ENCODE peak calls at places on chromosomes 13 and 19, in nine cellular contexts. One of them, this sample, is unnamed. For H3K4me1, the result is how much of the 10 kb centered on the place peaks cover.

GRCh38 chr13:98300956-98301641 is 124.0 kb upstream of the RNF113B start:
- DNase-seq in transverse colon: no peak
- DNase-seq in SK-N-SH: no peak
- DNase-seq in K562: no peak
- DNase-seq in prostate gland: peak
- DNase-seq in Panc1: peak
- DNase-seq in GM23338: no peak
- DNase-seq in spleen: no peak
- DNase-seq in stomach: peak
- DNase-seq in this sample: no peak

GRCh38 chr13:47433461-47434005 is 536.7 kb upstream of the HTR2A start:
- DNase-seq in SK-N-SH: no peak
- DNase-seq in stomach: no peak
- DNase-seq in transverse colon: no peak
- DNase-seq in Panc1: no peak
- DNase-seq in prostate gland: no peak
- DNase-seq in K562: no peak
- DNase-seq in spleen: no peak
- DNase-seq in GM23338: no peak
- DNase-seq in this sample: no peak

GRCh38 chr19:19140476-19140875 is 2.2 kb upstream of the TMEM161A start:
- DNase-seq in transverse colon: no peak
- DNase-seq in GM23338: no peak
- DNase-seq in SK-N-SH: no peak
- DNase-seq in K562: no peak
- DNase-seq in Panc1: no peak
- DNase-seq in spleen: no peak
- DNase-seq in prostate gland: no peak
- DNase-seq in stomach: no peak
- DNase-seq in this sample: no peak

GRCh38 chr19:38247126-38247525 is 9.0 kb downstream of the PPP1R14A start:
- DNase-seq in Panc1: no peak
- DNase-seq in spleen: no peak
- DNase-seq in SK-N-SH: no peak
- DNase-seq in transverse colon: no peak
- DNase-seq in GM23338: no peak
- DNase-seq in prostate gland: no peak
- DNase-seq in K562: no peak
- DNase-seq in stomach: no peak
- DNase-seq in this sample: no peak

GRCh38 chr13:25171517-25172302 is at the start of gene AMER2:
- DNase-seq in spleen: no peak
- DNase-seq in K562: no peak
- DNase-seq in stomach: no peak
- DNase-seq in Panc1: no peak
- DNase-seq in GM23338: peak
- DNase-seq in SK-N-SH: peak
- DNase-seq in transverse colon: peak
- DNase-seq in prostate gland: no peak
- DNase-seq in this sample: no peak

GRCh38 chr19:38519168-38519567 is 85.7 kb downstream of the RYR1 start:
- DNase-seq in Panc1: no peak
- DNase-seq in spleen: no peak
- DNase-seq in SK-N-SH: no peak
- DNase-seq in prostate gland: no peak
- DNase-seq in transverse colon: no peak
- DNase-seq in K562: no peak
- DNase-seq in GM23338: no peak
- DNase-seq in stomach: no peak
- DNase-seq in this sample: no peak

GRCh38 chr19:41588497-41589209 is 12.7 kb downstream of the CEACAM21 start:
- DNase-seq in transverse colon: no peak
- DNase-seq in spleen: peak
- DNase-seq in Panc1: no peak
- DNase-seq in prostate gland: no peak
- DNase-seq in SK-N-SH: no peak
- DNase-seq in K562: peak
- DNase-seq in stomach: no peak
- DNase-seq in GM23338: peak
- DNase-seq in this sample: no peak

GRCh38 chr13:94309997-94310842 is 169.3 kb downstream of the DCT start:
- DNase-seq in SK-N-SH: no peak
- DNase-seq in stomach: no peak
- DNase-seq in Panc1: no peak
- DNase-seq in prostate gland: no peak
- DNase-seq in GM23338: no peak
- DNase-seq in transverse colon: no peak
- DNase-seq in spleen: no peak
- DNase-seq in K562: no peak
- DNase-seq in this sample: no peak

GRCh38 chr19:5621311-5621944 is 1.1 kb downstream of the SAFB2 start:
- DNase-seq in prostate gland: peak
- DNase-seq in GM23338: no peak
- DNase-seq in Panc1: no peak
- DNase-seq in stomach: peak
- DNase-seq in transverse colon: peak
- DNase-seq in K562: no peak
- DNase-seq in spleen: peak
- DNase-seq in SK-N-SH: no peak
- DNase-seq in this sample: no peak

GRCh38 chr19:15323496-15324235 is 8.7 kb downstream of the BRD4 start:
- DNase-seq in spleen: peak
- DNase-seq in prostate gland: peak
- DNase-seq in transverse colon: peak
- DNase-seq in GM23338: no peak
- DNase-seq in Panc1: no peak
- DNase-seq in SK-N-SH: no peak
- DNase-seq in K562: peak
- DNase-seq in stomach: peak
- DNase-seq in this sample: no peak

DNA sequence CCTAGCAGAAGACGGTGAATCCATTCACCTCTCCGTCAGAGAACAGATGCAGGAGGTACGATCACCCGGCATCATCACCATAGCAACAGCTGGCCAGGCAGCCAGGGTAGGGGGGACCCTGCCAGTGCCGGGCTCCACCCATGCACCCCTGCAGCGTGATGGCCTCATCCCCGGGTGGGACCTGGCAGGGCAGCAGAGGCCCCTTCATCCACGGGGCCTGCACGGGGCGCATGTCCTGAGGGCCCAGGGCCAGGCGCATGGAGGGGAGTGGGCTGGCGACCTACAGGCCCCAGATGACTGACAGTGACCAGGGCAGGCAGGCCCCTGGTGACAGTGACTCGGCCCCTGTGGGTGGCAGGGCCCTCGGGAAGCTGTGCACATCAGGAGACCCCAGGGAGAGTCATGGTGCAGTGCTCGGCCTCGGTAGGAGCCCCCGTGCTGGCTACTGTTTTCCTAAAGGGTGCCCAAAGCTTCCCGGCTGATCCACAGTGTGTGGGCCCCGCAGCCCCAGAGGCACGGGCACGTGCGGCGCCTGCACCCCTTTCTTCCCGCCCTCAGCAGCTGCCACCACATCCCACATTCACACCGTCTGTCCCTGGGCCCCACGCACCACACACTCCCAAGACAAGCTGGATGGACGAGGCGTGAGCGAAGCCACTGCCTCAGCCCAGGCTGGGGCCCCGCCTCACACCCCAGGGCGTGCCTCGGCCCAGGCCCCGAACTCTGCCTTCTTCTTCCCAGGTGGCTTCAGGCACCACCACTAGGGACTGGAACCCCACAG is 4.8 kb downstream of the RNF126 start:
- DNase-seq in transverse colon: no peak
- DNase-seq in Panc1: no peak
- DNase-seq in GM23338: no peak
- DNase-seq in stomach: no peak
- DNase-seq in SK-N-SH: no peak
- DNase-seq in spleen: peak
- DNase-seq in prostate gland: no peak
- DNase-seq in K562: no peak
- DNase-seq in this sample: no peak
- H3K4me1 ChIP-seq in transverse colon: under half
- H3K4me1 ChIP-seq in Panc1: under half
- H3K4me1 ChIP-seq in GM23338: under half
- H3K4me1 ChIP-seq in stomach: half or more
- H3K4me1 ChIP-seq in SK-N-SH: under half
- H3K4me1 ChIP-seq in spleen: half or more
- H3K4me1 ChIP-seq in prostate gland: under half
- H3K4me1 ChIP-seq in K562: half or more
- H3K4me1 ChIP-seq in this sample: half or more

GRCh38 chr13:41061075-41061913 is at the start of gene WBP4:
- DNase-seq in GM23338: peak
- DNase-seq in prostate gland: peak
- DNase-seq in stomach: peak
- DNase-seq in spleen: peak
- DNase-seq in SK-N-SH: peak
- DNase-seq in Panc1: peak
- DNase-seq in transverse colon: peak
- DNase-seq in K562: peak
- DNase-seq in this sample: peak
- TF ChIP-seq CTCF in GM23338: no peak
- TF ChIP-seq CTCF in prostate gland: peak
- TF ChIP-seq CTCF in stomach: no peak
- TF ChIP-seq CTCF in spleen: peak
- TF ChIP-seq CTCF in SK-N-SH: no peak
- TF ChIP-seq CTCF in Panc1: no peak
- TF ChIP-seq CTCF in transverse colon: no peak
- TF ChIP-seq CTCF in K562: peak
- TF ChIP-seq CTCF in this sample: no peak

DNA sequence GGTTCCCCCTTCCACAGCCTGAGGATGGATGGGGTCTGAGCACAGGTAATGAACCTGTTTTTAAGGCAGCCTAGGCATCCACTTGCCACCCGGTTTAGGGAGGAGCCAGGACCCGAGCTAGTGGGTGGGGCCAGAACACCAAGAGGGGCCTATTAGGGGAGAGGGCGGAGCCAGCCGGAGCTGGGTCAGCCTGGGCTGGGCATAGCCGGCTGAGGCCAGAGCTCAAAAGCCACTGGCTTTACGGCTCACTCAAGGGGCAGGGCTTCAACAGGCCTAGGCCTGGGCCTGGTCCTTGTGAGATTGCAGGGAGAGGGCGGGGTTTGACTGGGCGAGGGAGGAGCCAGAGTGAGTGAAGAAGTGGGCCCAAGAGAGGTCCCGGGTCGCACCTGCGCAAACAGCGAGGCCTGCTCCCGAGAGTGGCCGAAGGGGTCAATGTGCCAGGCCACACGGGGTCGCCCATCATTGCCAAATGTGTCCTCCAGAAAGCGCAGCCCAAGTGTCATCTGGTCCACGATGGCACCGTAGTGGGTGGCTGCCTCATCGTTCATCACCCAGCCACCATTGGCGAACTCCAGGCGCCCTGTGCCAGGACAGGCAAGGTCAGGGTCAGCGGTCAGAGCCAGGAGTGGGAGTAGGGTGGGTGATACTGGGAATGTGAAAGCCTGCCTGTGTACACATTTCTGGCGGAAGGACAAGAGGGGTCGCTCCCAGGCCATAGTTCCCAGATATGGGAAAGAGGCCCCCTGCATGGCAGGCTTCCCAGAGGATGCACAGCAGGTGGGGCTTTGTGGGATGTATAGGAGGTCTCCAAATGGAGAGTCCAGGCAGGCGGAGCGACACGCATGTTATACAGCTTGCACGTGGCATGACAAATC is 1.9 kb downstream of the MAN2B1 start:
- DNase-seq in spleen: peak
- DNase-seq in stomach: no peak
- DNase-seq in GM23338: peak
- DNase-seq in Panc1: no peak
- DNase-seq in transverse colon: no peak
- DNase-seq in K562: peak
- DNase-seq in SK-N-SH: peak
- DNase-seq in prostate gland: no peak
- DNase-seq in this sample: no peak
- TF ChIP-seq POLR2AphosphoS5 in spleen: no peak
- TF ChIP-seq POLR2AphosphoS5 in stomach: no peak
- TF ChIP-seq POLR2AphosphoS5 in GM23338: no peak
- TF ChIP-seq POLR2AphosphoS5 in Panc1: no peak
- TF ChIP-seq POLR2AphosphoS5 in transverse colon: no peak
- TF ChIP-seq POLR2AphosphoS5 in K562: no peak
- TF ChIP-seq POLR2AphosphoS5 in SK-N-SH: no peak
- TF ChIP-seq POLR2AphosphoS5 in prostate gland: no peak
- TF ChIP-seq POLR2AphosphoS5 in this sample: no peak

GRCh38 chr13:31224174-31224669 is 24.4 kb downstream of the B3GLCT start:
- DNase-seq in stomach: no peak
- DNase-seq in prostate gland: no peak
- DNase-seq in transverse colon: no peak
- DNase-seq in K562: no peak
- DNase-seq in SK-N-SH: no peak
- DNase-seq in Panc1: no peak
- DNase-seq in spleen: no peak
- DNase-seq in GM23338: no peak
- DNase-seq in this sample: no peak
- H3K4me1 ChIP-seq in stomach: under half
- H3K4me1 ChIP-seq in prostate gland: under half
- H3K4me1 ChIP-seq in transverse colon: under half
- H3K4me1 ChIP-seq in K562: under half
- H3K4me1 ChIP-seq in SK-N-SH: under half
- H3K4me1 ChIP-seq in Panc1: under half
- H3K4me1 ChIP-seq in spleen: under half
- H3K4me1 ChIP-seq in GM23338: under half
- H3K4me1 ChIP-seq in this sample: under half

GRCh38 chr19:21463449-21464105 is 41.8 kb upstream of the ZNF429 start:
- DNase-seq in K562: peak
- DNase-seq in transverse colon: peak
- DNase-seq in GM23338: peak
- DNase-seq in prostate gland: peak
- DNase-seq in stomach: peak
- DNase-seq in spleen: peak
- DNase-seq in Panc1: peak
- DNase-seq in SK-N-SH: peak
- DNase-seq in this sample: no peak

GRCh38 chr19:21462540-21462939 is 42.9 kb upstream of the ZNF429 start:
- DNase-seq in prostate gland: no peak
- DNase-seq in transverse colon: no peak
- DNase-seq in K562: no peak
- DNase-seq in SK-N-SH: no peak
- DNase-seq in GM23338: no peak
- DNase-seq in spleen: peak
- DNase-seq in Panc1: no peak
- DNase-seq in stomach: no peak
- DNase-seq in this sample: no peak

GRCh38 chr19:21468791-21469190 is 36.6 kb upstream of the ZNF429 start:
- DNase-seq in Panc1: no peak
- DNase-seq in prostate gland: no peak
- DNase-seq in stomach: no peak
- DNase-seq in GM23338: peak
- DNase-seq in SK-N-SH: no peak
- DNase-seq in spleen: peak
- DNase-seq in transverse colon: no peak
- DNase-seq in K562: no peak
- DNase-seq in this sample: peak

GRCh38 chr19:21472507-21472906 is 32.9 kb upstream of the ZNF429 start:
- DNase-seq in stomach: no peak
- DNase-seq in spleen: no peak
- DNase-seq in Panc1: no peak
- DNase-seq in GM23338: no peak
- DNase-seq in prostate gland: no peak
- DNase-seq in K562: no peak
- DNase-seq in transverse colon: no peak
- DNase-seq in SK-N-SH: no peak
- DNase-seq in this sample: peak

GRCh38 chr19:21466627-21467026 is 38.8 kb upstream of the ZNF429 start:
- DNase-seq in transverse colon: no peak
- DNase-seq in Panc1: no peak
- DNase-seq in stomach: no peak
- DNase-seq in SK-N-SH: no peak
- DNase-seq in prostate gland: no peak
- DNase-seq in K562: no peak
- DNase-seq in GM23338: no peak
- DNase-seq in spleen: no peak
- DNase-seq in this sample: no peak
- TF ChIP-seq CTCF in transverse colon: no peak
- TF ChIP-seq CTCF in Panc1: no peak
- TF ChIP-seq CTCF in stomach: no peak
- TF ChIP-seq CTCF in SK-N-SH: no peak
- TF ChIP-seq CTCF in prostate gland: no peak
- TF ChIP-seq CTCF in K562: no peak
- TF ChIP-seq CTCF in GM23338: no peak
- TF ChIP-seq CTCF in spleen: no peak
- TF ChIP-seq CTCF in this sample: no peak